ENCODE peak calls at places on chromosomes 11 and 22, in eight cellular contexts. I, H, X, U, S, L, R and G are unnamed samples.
A peak's percentile ranks its signal among the peaks of the same experiment; 100 is the strongest.

GRCh38 chr11:2460540-2461252 is 15.9 kb downstream of the KCNQ1 start:
- DNase-seq in I (no peak), H (no peak), X (no peak), U (no peak), S (no peak), L (no peak), R (no peak), G (no peak)

GRCh38 chr22:44462246-44463015 is 35.6 kb downstream of the RTL6 start:
- DNase-seq in I (no peak), H (no peak), X (no peak), U (no peak), S (no peak), L (no peak), R (no peak), G (no peak)

GRCh38 chr11:63916837-63917684 is at the start of gene RCOR2:
- DNase-seq in I (peak; percentile 39), H (peak; percentile 68), X (peak; percentile 68), U (peak; percentile 87), S (peak; percentile 76), L (peak; percentile 97), R (peak; percentile 80), G (peak; percentile 94)

GRCh38 chr11:70736937-70737640 is 338.8 kb downstream of the CTTN start:
- DNase-seq in I (no peak), H (no peak), X (no peak), U (no peak), S (no peak), L (no peak), R (no peak), G (no peak)

GRCh38 chr22:19038164-19038546 is 84.1 kb downstream of the DGCR2 start:
- DNase-seq in I (no peak), H (no peak), X (no peak), U (no peak), S (no peak), L (no peak), R (no peak), G (no peak)

GRCh38 chr11:79007811-79008294 is 433.0 kb downstream of the TENM4 start:
- DNase-seq in I (no peak), H (no peak), X (no peak), U (no peak), S (peak; percentile 51), L (no peak), R (no peak), G (no peak)

GRCh38 chr22:48923165-48923875 is 904.4 kb downstream of the BRD1 start:
- DNase-seq in I (no peak), H (no peak), X (no peak), U (no peak), S (no peak), L (no peak), R (no peak), G (no peak)

GRCh38 chr11:97974798-97975498 is 1045.8 kb upstream of the CNTN5 start:
- DNase-seq in I (no peak), H (no peak), X (no peak), U (no peak), S (no peak), L (no peak), R (no peak), G (no peak)

GRCh38 chr11:120938255-120938654 is 85.6 kb upstream of the TBCEL start:
- DNase-seq in I (no peak), H (no peak), X (no peak), U (no peak), S (no peak), L (no peak), R (no peak), G (no peak)

GRCh38 chr11:64916040-64916847 is 765 bp downstream of the ATG2A start:
- DNase-seq in I (peak; percentile 33), H (peak; percentile 40), X (peak; percentile 22), U (no peak), S (no peak), L (no peak), R (peak; percentile 74), G (peak; percentile 69)

GRCh38 chr11:45182902-45183301 is 36.5 kb downstream of the PRDM11 start:
- DNase-seq in I (peak; percentile 13), H (peak; percentile 47), X (peak; percentile 48), U (no peak), S (no peak), L (no peak), R (peak; percentile 47), G (peak; percentile 37)

GRCh38 chr22:39543095-39543494 is 10.5 kb upstream of the RPS19BP1 start:
- DNase-seq in I (peak; percentile 46), H (peak; percentile 68), X (peak; percentile 19), U (no peak), S (no peak), L (no peak), R (peak; percentile 48), G (peak; percentile 58)